ENCODE peak calls at places on chromosomes 4 and X, in four cellular contexts. H is activated T-helper 1 cell treated with anti-CD3 and anti-CD28 coated beads, Interleukin-2, amount 50 U/mL, for 16 hours; R is M059J; E is HT-29. Q is an unnamed sample.

GRCh38 chr4:6354119-6354518 is 84.5 kb downstream of the WFS1 start:
- DNase-seq in R (no peak), E (no peak), H (no peak), Q (no peak)

GRCh38 chr4:125314676-125315570 is at the start of gene FAT4:
- DNase-seq in E (no peak), H (no peak), R (peak; percentile 92), Q (peak; percentile 19)

GRCh38 chr4:59200992-59201391 is 1999.1 kb upstream of the ADGRL3 start:
- DNase-seq in E (no peak), H (no peak), R (no peak), Q (no peak)

GRCh38 chrX:110284159-110284558 is 33.7 kb downstream of the AMMECR1 start:
- DNase-seq in R (peak; percentile 96), E (no peak), H (no peak), Q (no peak)

GRCh38 chr4:110046588-110047049 is 133.9 kb downstream of the EGF start:
- DNase-seq in H (no peak), R (no peak), E (no peak), Q (no peak)

GRCh38 chr4:128427832-128428366 is 140.3 kb upstream of the PGRMC2 start:
- DNase-seq in R (peak; percentile 88), H (no peak), E (peak; percentile 91), Q (peak; percentile 85)

GRCh38 chr4:7462509-7462971 is 27.8 kb upstream of the PSAPL1 start:
- DNase-seq in R (peak; percentile 27), E (peak; percentile 42), H (no peak), Q (peak; percentile 54)

GRCh38 chr4:158043971-158044618 is 128.7 kb downstream of the GASK1B start:
- DNase-seq in H (no peak), R (no peak), E (no peak), Q (no peak)

GRCh38 chrX:134172588-134173259 is 64.3 kb upstream of the CCDC160 start:
- DNase-seq in R (peak; percentile 22), H (no peak), E (no peak), Q (no peak)

GRCh38 chr4:80221161-80221560 is 23.9 kb downstream of the PRDM8 start:
- DNase-seq in H (no peak), R (peak; percentile 38), E (peak; percentile 39), Q (no peak)

GRCh38 chr4:31557444-31557843 is 837.3 kb downstream of the PCDH7 start:
- DNase-seq in R (no peak), E (no peak), H (no peak), Q (no peak)

GRCh38 chr4:90127223-90127705 is at the start of gene CCSER1:
- DNase-seq in R (no peak), E (peak; percentile 87), H (peak; percentile 14), Q (no peak)

GRCh38 chrX:97529801-97530200 is 646.1 kb downstream of the RPA4 start:
- DNase-seq in E (no peak), H (no peak), R (peak; percentile 40), Q (no peak)

GRCh38 chrX:35076061-35076460 is 133.5 kb downstream of the FAM47B start:
- DNase-seq in H (no peak), R (no peak), E (peak; percentile 6), Q (no peak)

GRCh38 chr4:45172636-45173035 is 446.3 kb upstream of the GNPDA2 start:
- DNase-seq in R (no peak), H (no peak), E (no peak), Q (no peak)

Q was measured in LNCaP clone FGC.